ENCODE peak calls at places on chromosome 10, in nine cellular contexts. One of them, this sample, is unnamed.
A peak's percentile ranks its signal among the peaks of the same experiment; 100 is the strongest.

GRCh38 chr10:5252177-5253037 is 55.8 kb downstream of the AKR1C4 start:
- DNase-seq in suprapubic skin: no peak
- DNase-seq in neural progenitor cell: peak; percentile 5
- DNase-seq in endothelial cell: no peak
- DNase-seq in fibroblast of the aortic adventitia: peak; percentile 17
- DNase-seq in cardiac fibroblast: peak; percentile 29
- DNase-seq in astrocyte of the spinal cord: no peak
- DNase-seq in lung: no peak
- DNase-seq in fibroblast of lung: no peak
- DNase-seq in this sample: no peak

GRCh38 chr10:130399425-130399950 is 263.3 kb downstream of the GLRX3 start:
- DNase-seq in astrocyte of the spinal cord: no peak
- DNase-seq in lung: no peak
- DNase-seq in cardiac fibroblast: no peak
- DNase-seq in fibroblast of the aortic adventitia: no peak
- DNase-seq in fibroblast of lung: no peak
- DNase-seq in suprapubic skin: no peak
- DNase-seq in neural progenitor cell: no peak
- DNase-seq in endothelial cell: no peak
- DNase-seq in this sample: no peak

GRCh38 chr10:114304566-114305421 is 65.7 kb downstream of the VWA2 start:
- DNase-seq in lung: no peak
- DNase-seq in astrocyte of the spinal cord: no peak
- DNase-seq in endothelial cell: peak; percentile 56
- DNase-seq in fibroblast of the aortic adventitia: no peak
- DNase-seq in cardiac fibroblast: no peak
- DNase-seq in suprapubic skin: no peak
- DNase-seq in neural progenitor cell: peak; percentile 96
- DNase-seq in fibroblast of lung: no peak
- DNase-seq in this sample: peak; percentile 59

GRCh38 chr10:31912898-31913847 is 15.5 kb downstream of the ARHGAP12 start:
- DNase-seq in neural progenitor cell: no peak
- DNase-seq in astrocyte of the spinal cord: peak; percentile 48
- DNase-seq in suprapubic skin: no peak
- DNase-seq in fibroblast of the aortic adventitia: peak; percentile 46
- DNase-seq in cardiac fibroblast: peak; percentile 46
- DNase-seq in lung: no peak
- DNase-seq in fibroblast of lung: peak; percentile 56
- DNase-seq in endothelial cell: no peak
- DNase-seq in this sample: no peak

GRCh38 chr10:78212134-78212785 is 178.6 kb downstream of the RPS24 start:
- DNase-seq in fibroblast of the aortic adventitia: peak; percentile 47
- DNase-seq in suprapubic skin: no peak
- DNase-seq in endothelial cell: no peak
- DNase-seq in cardiac fibroblast: peak; percentile 18
- DNase-seq in neural progenitor cell: no peak
- DNase-seq in astrocyte of the spinal cord: no peak
- DNase-seq in fibroblast of lung: peak; percentile 30
- DNase-seq in lung: no peak
- DNase-seq in this sample: no peak

GRCh38 chr10:983951-984705 is 4.1 kb upstream of the GTPBP4 start:
- DNase-seq in fibroblast of lung: peak; percentile 61
- DNase-seq in cardiac fibroblast: no peak
- DNase-seq in endothelial cell: no peak
- DNase-seq in suprapubic skin: no peak
- DNase-seq in neural progenitor cell: no peak
- DNase-seq in fibroblast of the aortic adventitia: peak; percentile 42
- DNase-seq in lung: peak; percentile 62
- DNase-seq in astrocyte of the spinal cord: no peak
- DNase-seq in this sample: peak; percentile 25

GRCh38 chr10:73646598-73647041 is 5.3 kb upstream of the MYOZ1 start:
- DNase-seq in endothelial cell: no peak
- DNase-seq in astrocyte of the spinal cord: no peak
- DNase-seq in fibroblast of lung: no peak
- DNase-seq in cardiac fibroblast: no peak
- DNase-seq in suprapubic skin: no peak
- DNase-seq in fibroblast of the aortic adventitia: no peak
- DNase-seq in lung: no peak
- DNase-seq in neural progenitor cell: no peak
- DNase-seq in this sample: no peak

GRCh38 chr10:8180348-8180747 is 125.9 kb downstream of the GATA3 start:
- DNase-seq in neural progenitor cell: no peak
- DNase-seq in fibroblast of the aortic adventitia: no peak
- DNase-seq in cardiac fibroblast: no peak
- DNase-seq in suprapubic skin: no peak
- DNase-seq in lung: no peak
- DNase-seq in endothelial cell: no peak
- DNase-seq in fibroblast of lung: no peak
- DNase-seq in astrocyte of the spinal cord: no peak
- DNase-seq in this sample: no peak

GRCh38 chr10:44827431-44828006 is 83.6 kb upstream of the TMEM72 start:
- DNase-seq in neural progenitor cell: no peak
- DNase-seq in endothelial cell: no peak
- DNase-seq in astrocyte of the spinal cord: peak; percentile 45
- DNase-seq in lung: peak; percentile 55
- DNase-seq in fibroblast of the aortic adventitia: no peak
- DNase-seq in fibroblast of lung: peak; percentile 39
- DNase-seq in cardiac fibroblast: no peak
- DNase-seq in suprapubic skin: no peak
- DNase-seq in this sample: no peak

GRCh38 chr10:131858583-131859340 is 42.0 kb upstream of the PPP2R2D start:
- DNase-seq in endothelial cell: no peak
- DNase-seq in lung: no peak
- DNase-seq in astrocyte of the spinal cord: no peak
- DNase-seq in fibroblast of the aortic adventitia: no peak
- DNase-seq in neural progenitor cell: no peak
- DNase-seq in suprapubic skin: peak; percentile 67
- DNase-seq in fibroblast of lung: no peak
- DNase-seq in cardiac fibroblast: no peak
- DNase-seq in this sample: no peak

GRCh38 chr10:64659311-64659710 is 1138.1 kb downstream of the REEP3 start:
- DNase-seq in fibroblast of lung: no peak
- DNase-seq in endothelial cell: no peak
- DNase-seq in neural progenitor cell: no peak
- DNase-seq in suprapubic skin: no peak
- DNase-seq in fibroblast of the aortic adventitia: no peak
- DNase-seq in astrocyte of the spinal cord: no peak
- DNase-seq in cardiac fibroblast: no peak
- DNase-seq in lung: no peak
- DNase-seq in this sample: no peak

GRCh38 chr10:131997366-131998049 is 15.8 kb upstream of the BNIP3 start:
- DNase-seq in endothelial cell: peak; percentile 62
- DNase-seq in neural progenitor cell: peak; percentile 57
- DNase-seq in fibroblast of the aortic adventitia: peak; percentile 69
- DNase-seq in cardiac fibroblast: peak; percentile 90
- DNase-seq in fibroblast of lung: peak; percentile 44
- DNase-seq in suprapubic skin: peak; percentile 93
- DNase-seq in lung: peak; percentile 90
- DNase-seq in astrocyte of the spinal cord: peak; percentile 78
- DNase-seq in this sample: no peak

GRCh38 chr10:49435225-49435624 is 39.3 kb upstream of the DRGX start:
- DNase-seq in fibroblast of the aortic adventitia: no peak
- DNase-seq in fibroblast of lung: no peak
- DNase-seq in lung: no peak
- DNase-seq in suprapubic skin: no peak
- DNase-seq in astrocyte of the spinal cord: no peak
- DNase-seq in neural progenitor cell: no peak
- DNase-seq in cardiac fibroblast: no peak
- DNase-seq in endothelial cell: no peak
- DNase-seq in this sample: no peak

GRCh38 chr10:104202231-104202630 is 29.9 kb downstream of the CFAP43 start:
- DNase-seq in suprapubic skin: no peak
- DNase-seq in fibroblast of the aortic adventitia: no peak
- DNase-seq in neural progenitor cell: no peak
- DNase-seq in lung: no peak
- DNase-seq in fibroblast of lung: no peak
- DNase-seq in cardiac fibroblast: no peak
- DNase-seq in astrocyte of the spinal cord: no peak
- DNase-seq in endothelial cell: no peak
- DNase-seq in this sample: no peak

GRCh38 chr10:78889536-78890063 is 179.2 kb upstream of the ZMIZ1 start:
- DNase-seq in astrocyte of the spinal cord: no peak
- DNase-seq in endothelial cell: no peak
- DNase-seq in suprapubic skin: peak; percentile 7
- DNase-seq in neural progenitor cell: no peak
- DNase-seq in fibroblast of the aortic adventitia: no peak
- DNase-seq in lung: no peak
- DNase-seq in fibroblast of lung: no peak
- DNase-seq in cardiac fibroblast: no peak
- DNase-seq in this sample: no peak

GRCh38 chr10:53401536-53401935 is 629.0 kb upstream of the MBL2 start:
- DNase-seq in fibroblast of the aortic adventitia: no peak
- DNase-seq in lung: no peak
- DNase-seq in neural progenitor cell: no peak
- DNase-seq in astrocyte of the spinal cord: no peak
- DNase-seq in cardiac fibroblast: no peak
- DNase-seq in endothelial cell: no peak
- DNase-seq in fibroblast of lung: no peak
- DNase-seq in suprapubic skin: no peak
- DNase-seq in this sample: no peak

GRCh38 chr10:53402594-53402993 is 630.0 kb upstream of the MBL2 start:
- DNase-seq in suprapubic skin: no peak
- DNase-seq in neural progenitor cell: no peak
- DNase-seq in fibroblast of the aortic adventitia: no peak
- DNase-seq in cardiac fibroblast: no peak
- DNase-seq in fibroblast of lung: no peak
- DNase-seq in lung: no peak
- DNase-seq in astrocyte of the spinal cord: no peak
- DNase-seq in endothelial cell: no peak
- DNase-seq in this sample: no peak

GRCh38 chr10:53406532-53406931 is 633.9 kb upstream of the MBL2 start:
- DNase-seq in lung: no peak
- DNase-seq in fibroblast of the aortic adventitia: no peak
- DNase-seq in astrocyte of the spinal cord: peak; percentile 2
- DNase-seq in fibroblast of lung: no peak
- DNase-seq in suprapubic skin: no peak
- DNase-seq in endothelial cell: no peak
- DNase-seq in neural progenitor cell: no peak
- DNase-seq in cardiac fibroblast: no peak
- DNase-seq in this sample: no peak

DNA sequence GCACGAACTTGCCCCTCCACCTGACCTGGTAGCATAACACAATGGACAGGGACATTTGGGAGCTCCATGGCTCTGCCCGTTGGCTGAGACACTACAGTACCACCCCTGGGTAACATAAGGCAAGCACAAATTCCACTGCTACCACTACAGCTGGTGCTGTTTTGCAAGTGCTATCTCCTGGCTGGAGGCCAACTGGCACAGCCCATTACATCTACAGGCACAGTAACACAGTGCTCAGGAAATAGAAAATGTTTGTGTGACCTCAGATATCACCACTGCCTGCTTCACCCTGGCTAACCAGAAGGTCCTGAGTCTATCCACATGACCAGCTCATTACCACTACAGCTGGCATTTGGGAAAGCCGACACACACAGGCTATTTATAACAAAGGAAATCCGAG is 631.1 kb upstream of the MBL2 start:
- DNase-seq in fibroblast of lung: peak; percentile 6
- DNase-seq in lung: peak; percentile 39
- DNase-seq in cardiac fibroblast: peak; percentile 49
- DNase-seq in astrocyte of the spinal cord: peak; percentile 15
- DNase-seq in neural progenitor cell: no peak
- DNase-seq in fibroblast of the aortic adventitia: peak; percentile 0
- DNase-seq in endothelial cell: no peak
- DNase-seq in suprapubic skin: no peak
- DNase-seq in this sample: no peak
- TF ChIP-seq CTCF in fibroblast of lung: no peak
- TF ChIP-seq CTCF in lung: no peak
- TF ChIP-seq CTCF in cardiac fibroblast: no peak
- TF ChIP-seq CTCF in astrocyte of the spinal cord: no peak
- TF ChIP-seq CTCF in neural progenitor cell: no peak
- TF ChIP-seq CTCF in fibroblast of the aortic adventitia: no peak
- TF ChIP-seq CTCF in endothelial cell: no peak
- TF ChIP-seq CTCF in suprapubic skin: no peak
- TF ChIP-seq CTCF in this sample: no peak

GRCh38 chr10:19892677-19893076 is 76.4 kb downstream of the PLXDC2 start:
- DNase-seq in cardiac fibroblast: no peak
- DNase-seq in fibroblast of lung: no peak
- DNase-seq in lung: no peak
- DNase-seq in astrocyte of the spinal cord: no peak
- DNase-seq in endothelial cell: no peak
- DNase-seq in fibroblast of the aortic adventitia: no peak
- DNase-seq in neural progenitor cell: no peak
- DNase-seq in suprapubic skin: no peak
- DNase-seq in this sample: no peak
- TF ChIP-seq CTCF in cardiac fibroblast: no peak
- TF ChIP-seq CTCF in fibroblast of lung: no peak
- TF ChIP-seq CTCF in lung: no peak
- TF ChIP-seq CTCF in astrocyte of the spinal cord: no peak
- TF ChIP-seq CTCF in endothelial cell: no peak
- TF ChIP-seq CTCF in fibroblast of the aortic adventitia: no peak
- TF ChIP-seq CTCF in neural progenitor cell: no peak
- TF ChIP-seq CTCF in suprapubic skin: no peak
- TF ChIP-seq CTCF in this sample: no peak

DNA sequence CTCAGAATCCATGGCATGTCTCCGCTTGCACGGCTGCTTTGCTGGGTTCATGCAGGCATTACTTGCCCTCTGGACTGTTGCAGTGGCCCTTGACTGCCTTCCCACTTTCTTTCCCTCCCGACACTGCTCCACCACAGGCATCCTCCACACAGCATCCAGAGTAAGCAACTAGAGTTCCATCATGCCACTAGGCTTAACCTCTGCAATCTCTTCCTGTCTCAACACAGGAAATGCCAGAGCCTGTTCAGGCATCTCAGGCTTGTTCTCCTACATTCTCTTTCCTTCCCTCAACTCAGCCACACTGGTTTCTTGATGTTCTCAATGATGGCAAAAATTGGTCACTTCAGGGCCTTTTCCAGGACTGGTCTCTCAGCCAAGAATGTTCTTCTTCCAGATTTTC is 284.5 kb upstream of the KLF6 start:
- DNase-seq in fibroblast of the aortic adventitia: peak; percentile 76
- DNase-seq in neural progenitor cell: no peak
- DNase-seq in lung: no peak
- DNase-seq in fibroblast of lung: peak; percentile 84
- DNase-seq in cardiac fibroblast: peak; percentile 87
- DNase-seq in suprapubic skin: no peak
- DNase-seq in endothelial cell: no peak
- DNase-seq in astrocyte of the spinal cord: peak; percentile 38
- DNase-seq in this sample: no peak
- TF ChIP-seq CTCF in fibroblast of the aortic adventitia: no peak
- TF ChIP-seq CTCF in neural progenitor cell: no peak
- TF ChIP-seq CTCF in lung: no peak
- TF ChIP-seq CTCF in fibroblast of lung: no peak
- TF ChIP-seq CTCF in cardiac fibroblast: no peak
- TF ChIP-seq CTCF in suprapubic skin: no peak
- TF ChIP-seq CTCF in endothelial cell: no peak
- TF ChIP-seq CTCF in astrocyte of the spinal cord: no peak
- TF ChIP-seq CTCF in this sample: no peak

DNA sequence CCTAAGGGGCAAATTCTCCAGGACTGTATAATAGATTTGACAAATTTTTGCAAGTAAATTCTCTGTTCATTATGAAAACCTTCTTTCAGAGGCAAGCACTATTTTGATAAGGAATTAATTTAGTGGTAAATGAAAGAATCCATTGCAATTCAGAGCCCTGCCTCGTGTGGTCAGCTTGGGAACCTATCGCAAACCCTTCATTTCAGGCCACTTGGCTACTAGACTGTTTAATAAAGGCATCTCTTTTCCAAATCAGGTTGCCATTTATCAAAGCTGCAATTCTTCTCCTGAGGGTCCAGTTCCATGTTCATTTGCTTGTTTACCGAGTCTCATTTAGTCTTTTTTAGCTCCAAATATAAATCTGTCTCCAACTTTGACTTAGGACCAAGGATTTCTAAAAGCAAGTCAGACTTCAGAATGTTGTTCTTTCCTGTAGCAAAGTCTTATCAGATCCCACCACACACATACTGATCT is 28.4 kb downstream of the PPP1R3C start:
- DNase-seq in lung: no peak
- DNase-seq in neural progenitor cell: no peak
- DNase-seq in endothelial cell: no peak
- DNase-seq in fibroblast of lung: peak; percentile 94
- DNase-seq in astrocyte of the spinal cord: no peak
- DNase-seq in cardiac fibroblast: no peak
- DNase-seq in fibroblast of the aortic adventitia: no peak
- DNase-seq in suprapubic skin: no peak
- DNase-seq in this sample: no peak
- TF ChIP-seq CTCF in lung: no peak
- TF ChIP-seq CTCF in neural progenitor cell: peak; percentile 16
- TF ChIP-seq CTCF in endothelial cell: no peak
- TF ChIP-seq CTCF in fibroblast of lung: no peak
- TF ChIP-seq CTCF in astrocyte of the spinal cord: peak; percentile 23
- TF ChIP-seq CTCF in cardiac fibroblast: peak; percentile 17
- TF ChIP-seq CTCF in fibroblast of the aortic adventitia: peak; percentile 37
- TF ChIP-seq CTCF in suprapubic skin: no peak
- TF ChIP-seq CTCF in this sample: peak; percentile 26